ENCODE peak calls at places on chromosomes 16 and 17, in ten cellular contexts. W is endothelial cell of umbilical vein; J is C1 segment of cervical spinal cord; L is lower leg skin; A is activated CD4-positive, alpha-beta T cell treated with anti-CD3 and anti-CD28 coated beads for 4 hours; G is MM.1S; V is activated CD8-positive, alpha-beta memory T cell treated with anti-CD3 and anti-CD28 coated beads for 4 hours; D is astrocyte of the hippocampus; X is foreskin melanocyte; S is NCI-H510A. O is an unnamed sample.

GRCh38 chr16:57987441-57988177 is 12.9 kb downstream of the ZNF319 start:
- DNase-seq in G (no peak), J (no peak), W (no peak), S (no peak), V (no peak), A (no peak), X (no peak), L (no peak), D (no peak), O (peak)

GRCh38 chr17:18626152-18626870 is 17.9 kb downstream of the TBC1D28 start:
- DNase-seq in D (no peak), X (no peak), G (no peak), A (no peak), S (no peak), L (no peak), J (no peak), W (peak), V (no peak), O (no peak)

GRCh38 chr16:70685061-70685937 is 554 bp downstream of the MTSS2 start:
- DNase-seq in S (no peak), G (no peak), W (no peak), X (no peak), J (no peak), A (no peak), V (no peak), L (no peak), D (peak), O (peak)

GRCh38 chr17:65952586-65952985 is 239.3 kb downstream of the CEP112 start:
- DNase-seq in A (no peak), G (no peak), D (no peak), V (no peak), S (no peak), J (no peak), L (no peak), W (no peak), X (no peak), O (no peak)

GRCh38 chr16:4491898-4492297 is 15.7 kb downstream of the HMOX2 start:
- DNase-seq in V (no peak), J (no peak), L (no peak), X (no peak), A (no peak), G (no peak), D (no peak), S (no peak), W (no peak), O (no peak)

GRCh38 chr16:17397499-17397891 is 73.3 kb downstream of the XYLT1 start:
- DNase-seq in D (peak), G (no peak), X (peak), W (peak), A (no peak), V (no peak), J (no peak), L (peak), S (peak), O (no peak)

GRCh38 chr16:66979011-66979717 is 9.2 kb upstream of the CES4A start:
- DNase-seq in X (no peak), D (no peak), L (peak), W (no peak), A (no peak), V (no peak), G (no peak), J (no peak), S (no peak), O (peak)

GRCh38 chr16:12881182-12881581 is 20.2 kb upstream of the SHISA9 start:
- DNase-seq in D (no peak), A (no peak), W (no peak), S (no peak), G (no peak), X (no peak), J (no peak), V (no peak), L (no peak), O (no peak)

GRCh38 chr16:50553731-50554360 is 5.7 kb downstream of the NKD1 start:
- DNase-seq in X (no peak), J (no peak), S (no peak), V (no peak), G (no peak), W (no peak), L (no peak), A (no peak), D (no peak), O (no peak)

GRCh38 chr17:33927732-33928133 is 327.4 kb upstream of the CCL2 start:
- DNase-seq in W (no peak), J (no peak), V (no peak), S (no peak), L (no peak), G (peak), D (peak), X (no peak), A (no peak), O (no peak)

GRCh38 chr17:43645765-43646481 is 15.8 kb downstream of the MEOX1 start:
- DNase-seq in L (peak), D (peak), J (no peak), G (no peak), S (no peak), V (no peak), X (peak), W (peak), A (peak), O (peak)

GRCh38 chr17:14950216-14950615 is 314.9 kb downstream of the PMP22 start:
- DNase-seq in J (no peak), V (no peak), W (no peak), D (peak), X (no peak), L (no peak), S (no peak), A (no peak), G (no peak), O (no peak)

GRCh38 chr16:4511441-4512082 is 27.0 kb downstream of the CDIP1 start:
- DNase-seq in V (no peak), A (no peak), J (no peak), X (no peak), W (peak), S (no peak), L (no peak), G (peak), D (peak), O (no peak)

GRCh38 chr17:39632153-39632941 is 4.6 kb upstream of the STARD3 start:
- DNase-seq in L (no peak), X (no peak), G (no peak), S (peak), D (no peak), A (no peak), W (no peak), J (peak), V (no peak), O (no peak)

GRCh38 chr16:68359398-68360191 is 48.8 kb downstream of the PRMT7 start:
- DNase-seq in W (no peak), S (no peak), X (no peak), D (no peak), A (no peak), V (no peak), L (no peak), J (no peak), G (no peak), O (no peak)

GRCh38 chr17:17874478-17874877 is 37.7 kb upstream of the SREBF1 start:
- DNase-seq in W (no peak), G (no peak), A (no peak), V (no peak), L (no peak), J (no peak), X (peak), S (no peak), D (no peak), O (no peak)

GRCh38 chr16:57144027-57144426 is 41.8 kb downstream of the PSME3IP1 start:
- DNase-seq in D (no peak), G (no peak), W (no peak), X (no peak), S (no peak), V (no peak), J (no peak), A (no peak), L (no peak), O (peak)

GRCh38 chr17:66354472-66354871 is 52.1 kb downstream of the PRKCA start:
- DNase-seq in J (no peak), W (no peak), D (no peak), X (no peak), G (no peak), V (no peak), S (no peak), L (no peak), A (no peak), O (no peak)

GRCh38 chr16:65737831-65738230 is 616.0 kb upstream of the CDH11 start:
- DNase-seq in W (no peak), D (no peak), S (no peak), L (no peak), G (no peak), X (no peak), A (no peak), V (no peak), J (no peak), O (no peak)

GRCh38 chr17:65123757-65124675 is 13.2 kb upstream of the RGS9 start:
- DNase-seq in W (peak), J (no peak), S (no peak), L (no peak), X (no peak), G (no peak), V (no peak), D (no peak), A (no peak), O (no peak)

GRCh38 chr16:82888616-82889015 is 261.8 kb downstream of the CDH13 start:
- DNase-seq in W (peak), L (no peak), D (peak), V (no peak), A (no peak), X (peak), S (no peak), G (no peak), J (no peak), O (no peak)

GRCh38 chr16:75345711-75346110 is 87.6 kb downstream of the CFDP1 start:
- DNase-seq in W (no peak), X (peak), A (no peak), L (no peak), D (no peak), J (no peak), S (no peak), V (no peak), G (no peak), O (no peak)

GRCh38 chr17:77470330-77470786 is 329.6 kb downstream of the SEC14L1 start:
- DNase-seq in D (no peak), L (no peak), J (no peak), G (peak), S (no peak), V (no peak), A (no peak), W (no peak), X (no peak), O (no peak)

GRCh38 chr17:32807577-32807976 is 69.3 kb downstream of the MYO1D start:
- DNase-seq in J (no peak), S (no peak), G (no peak), D (no peak), X (no peak), W (peak), L (no peak), A (no peak), V (no peak), O (no peak)

GRCh38 chr17:64226132-64226531 is 36.9 kb downstream of the TEX2 start:
- DNase-seq in L (no peak), V (no peak), S (no peak), W (no peak), G (no peak), A (no peak), D (no peak), X (no peak), J (no peak), O (no peak)

GRCh38 chr16:57479422-57480126 is 6.7 kb downstream of the DOK4 start:
- DNase-seq in A (no peak), G (no peak), S (peak), L (no peak), W (peak), X (peak), J (no peak), D (peak), V (no peak), O (no peak)

GRCh38 chr17:67221062-67221998 is 23.7 kb downstream of the HELZ start:
- DNase-seq in D (peak), A (no peak), W (peak), S (peak), L (peak), J (no peak), X (peak), V (no peak), G (no peak), O (no peak)

GRCh38 chr16:89105599-89106151 is 12.0 kb downstream of the ACSF3 start:
- DNase-seq in J (no peak), A (no peak), L (no peak), W (no peak), V (no peak), S (no peak), D (no peak), G (no peak), X (no peak), O (no peak)

GRCh38 chr17:78144146-78144719 is 2.0 kb upstream of the C17orf99 start:
- DNase-seq in X (no peak), A (no peak), J (no peak), S (no peak), L (peak), V (no peak), W (peak), G (peak), D (peak), O (peak)

GRCh38 chr17:74452027-74452840 is 14.2 kb upstream of the CD300A start:
- DNase-seq in X (no peak), J (no peak), A (no peak), S (peak), V (no peak), D (no peak), G (no peak), L (no peak), W (no peak), O (peak)

GRCh38 chr16:88383401-88384221 is 852 bp downstream of the ZNF469 start:
- DNase-seq in V (no peak), W (peak), A (no peak), G (no peak), S (no peak), J (no peak), L (no peak), X (no peak), D (peak), O (peak)

GRCh38 chr17:68390888-68391545 is 66.3 kb downstream of the WIPI1 start:
- DNase-seq in X (no peak), G (no peak), D (peak), L (no peak), V (no peak), A (no peak), S (no peak), W (no peak), J (no peak), O (no peak)

GRCh38 chr16:69039333-69039941 is 66.0 kb upstream of the HAS3 start:
- DNase-seq in W (peak), S (no peak), V (no peak), D (no peak), A (no peak), G (no peak), X (peak), L (no peak), J (no peak), O (no peak)